ENCODE peak calls at places on chromosomes 2 and 18, in four cellular contexts. B, W, A and Z are unnamed samples.

GRCh38 chr18:55214969-55215368 is 255.7 kb upstream of the CCDC68 start:
- DNase-seq in B (no peak), A (no peak), W (no peak), Z (no peak)

GRCh38 chr2:174035981-174036742 is 71.0 kb upstream of the SP3 start:
- DNase-seq in A (no peak), W (no peak), B (no peak), Z (peak)

GRCh38 chr2:1593371-1594205 is 150.7 kb downstream of the PXDN start:
- DNase-seq in W (no peak), B (no peak), A (no peak), Z (peak)

GRCh38 chr18:24432618-24433017 is 6.1 kb downstream of the IMPACT start:
- DNase-seq in A (no peak), W (no peak), B (no peak), Z (no peak)

GRCh38 chr2:1708476-1709334 is 35.6 kb downstream of the PXDN start:
- DNase-seq in W (no peak), A (no peak), B (no peak), Z (no peak)

GRCh38 chr2:27723372-27724144 is 48.0 kb upstream of the MRPL33 start:
- DNase-seq in B (peak), A (peak), W (peak), Z (peak)

GRCh38 chr2:43455735-43456642 is 139.8 kb downstream of the THADA start:
- DNase-seq in B (no peak), A (no peak), W (no peak), Z (no peak)

GRCh38 chr2:36615214-36615613 is 17.2 kb upstream of the FEZ2 start:
- DNase-seq in B (no peak), W (no peak), A (no peak), Z (no peak)

GRCh38 chr2:207394203-207394741 is 135.5 kb upstream of the CREB1 start:
- DNase-seq in B (no peak), W (no peak), A (no peak), Z (no peak)

GRCh38 chr2:223576873-223577272 is 25.3 kb downstream of the SCG2 start:
- DNase-seq in B (no peak), A (no peak), W (no peak), Z (peak)

GRCh38 chr2:147632193-147632592 is 212.6 kb upstream of the ACVR2A start:
- DNase-seq in A (no peak), W (no peak), B (no peak), Z (no peak)

GRCh38 chr2:17245921-17246320 is 272.3 kb downstream of the RAD51AP2 start:
- DNase-seq in B (no peak), W (no peak), A (no peak), Z (no peak)

GRCh38 chr2:15582645-15583340 is 8.9 kb upstream of the DDX1 start:
- DNase-seq in B (no peak), A (peak), W (no peak), Z (no peak)